ENCODE peak calls at places on chromosome 10, in nine cellular contexts. D is A549; B is BJ; Q is T follicular helper cell; N is activated CD8-positive, alpha-beta memory T cell treated with anti-CD3 and anti-CD28 coated beads, Interleukin-2, amount 10 ng/mL, durations not matched to agents 7 days and 5 days; V is A172; J is stimulated activated naive B cell treated with anti-CD40 and anti-IgM and Interleukin-4, amounts not matched to agents 10 μg/mL and 1 μg/mL and 100 μg/mL, for 72 hours; P is MCF 10A; H is left lung. X is an unnamed sample.

GRCh38 chr10:49183596-49184542 is 4.3 kb downstream of the TMEM273 start:
- DNase-seq in V (no peak), N (peak), J (no peak), Q (no peak), D (no peak), P (no peak), H (peak), B (no peak), X (no peak)

GRCh38 chr10:88764110-88764509 is 4.3 kb downstream of the LIPN start:
- DNase-seq in D (no peak), P (no peak), N (no peak), B (no peak), V (no peak), J (no peak), Q (no peak), H (no peak), X (no peak)

GRCh38 chr10:129833988-129834387 is 130.1 kb downstream of the EBF3 start:
- DNase-seq in D (no peak), J (no peak), N (no peak), B (no peak), V (no peak), H (no peak), P (no peak), Q (no peak), X (no peak)

GRCh38 chr10:101575580-101576228 is 12.4 kb downstream of the POLL start:
- DNase-seq in P (no peak), H (no peak), N (no peak), V (no peak), Q (no peak), D (no peak), J (no peak), B (no peak), X (no peak)

GRCh38 chr10:24952146-24952700 is at the start of gene PRTFDC1:
- DNase-seq in J (no peak), H (peak), V (no peak), D (peak), N (peak), P (no peak), Q (peak), B (no peak), X (peak)

GRCh38 chr10:43295436-43295835 is 28.6 kb upstream of the RASGEF1A start:
- DNase-seq in Q (no peak), P (peak), H (no peak), J (no peak), B (no peak), V (no peak), N (no peak), D (no peak), X (no peak)

GRCh38 chr10:126210051-126210651 is 178.1 kb downstream of the ADAM12 start:
- DNase-seq in J (no peak), P (no peak), B (no peak), Q (no peak), D (no peak), H (no peak), N (no peak), V (no peak), X (peak)

GRCh38 chr10:34713875-34714274 is 101.2 kb downstream of the PARD3 start:
- DNase-seq in H (no peak), P (no peak), B (no peak), N (no peak), Q (no peak), J (no peak), V (peak), D (peak), X (peak)

GRCh38 chr10:117504601-117505000 is 37.9 kb upstream of the EMX2 start:
- DNase-seq in J (no peak), B (no peak), V (no peak), Q (no peak), H (no peak), P (no peak), D (no peak), N (no peak), X (no peak)

GRCh38 chr10:1243486-1244182 is 187.4 kb downstream of the WDR37 start:
- DNase-seq in D (no peak), H (peak), V (no peak), B (no peak), N (no peak), Q (no peak), J (no peak), P (no peak), X (no peak)

GRCh38 chr10:31836569-31837406 is 91.8 kb downstream of the ARHGAP12 start:
- DNase-seq in P (peak), N (no peak), V (peak), D (peak), J (no peak), Q (no peak), H (no peak), B (no peak), X (peak)